ENCODE peak calls at places on chromosomes 16 and 17, in ten cellular contexts. W, G, D, R, J, O, B, X, V and K are unnamed samples.

GRCh38 chr16:10982430-10983174 is 38.2 kb downstream of the CLEC16A start:
- DNase-seq in W (no peak), G (no peak), D (no peak), R (no peak), J (no peak), O (no peak), B (no peak), X (no peak), V (no peak), K (no peak)

GRCh38 chr17:66676421-66676820 is 158.5 kb upstream of the CACNG5 start:
- DNase-seq in W (no peak), G (no peak), D (no peak), R (no peak), J (no peak), O (peak), B (no peak), X (no peak), V (no peak), K (no peak)

GRCh38 chr17:43578699-43579569 is 32.8 kb upstream of the ETV4 start:
- DNase-seq in W (peak), G (no peak), D (no peak), R (peak), J (peak), O (no peak), B (no peak), X (peak), V (peak), K (no peak)

GRCh38 chr16:51155901-51156810 is 5.1 kb upstream of the SALL1 start:
- DNase-seq in W (peak), G (no peak), D (no peak), R (peak), J (peak), O (no peak), B (no peak), X (no peak), V (peak), K (no peak)

GRCh38 chr17:13520899-13521572 is 80.7 kb downstream of the HS3ST3A1 start:
- DNase-seq in W (no peak), G (no peak), D (no peak), R (no peak), J (no peak), O (no peak), B (no peak), X (no peak), V (peak), K (no peak)

GRCh38 chr17:62712011-62712615 is 84.6 kb downstream of the MRC2 start:
- DNase-seq in W (no peak), G (no peak), D (no peak), R (no peak), J (no peak), O (no peak), B (no peak), X (no peak), V (no peak), K (no peak)

GRCh38 chr17:42305543-42306384 is 17.5 kb downstream of the STAT5A start:
- DNase-seq in W (no peak), G (no peak), D (no peak), R (no peak), J (no peak), O (no peak), B (no peak), X (no peak), V (no peak), K (no peak)

GRCh38 chr16:35150805-35151312 is 1691.4 kb downstream of the TP53TG3F start:
- DNase-seq in W (no peak), G (no peak), D (no peak), R (no peak), J (no peak), O (no peak), B (no peak), X (no peak), V (no peak), K (no peak)

GRCh38 chr16:30439720-30440348 is 5.8 kb downstream of the SEPHS2 start:
- DNase-seq in W (no peak), G (no peak), D (no peak), R (no peak), J (no peak), O (no peak), B (peak), X (no peak), V (no peak), K (no peak)

GRCh38 chr16:6967796-6968195 is 364.8 kb upstream of the RBFOX1 start:
- DNase-seq in W (no peak), G (no peak), D (no peak), R (no peak), J (peak), O (no peak), B (no peak), X (no peak), V (no peak), K (no peak)

GRCh38 chr17:39194985-39195524 is 2.4 kb downstream of the CACNB1 start:
- DNase-seq in W (no peak), G (no peak), D (no peak), R (no peak), J (peak), O (no peak), B (no peak), X (no peak), V (no peak), K (no peak)

GRCh38 chr16:56400458-56400857 is 24.9 kb downstream of the AMFR start:
- DNase-seq in W (no peak), G (no peak), D (no peak), R (no peak), J (no peak), O (no peak), B (no peak), X (no peak), V (no peak), K (no peak)

GRCh38 chr17:81000089-81000630 is 8.5 kb downstream of the CHMP6 start:
- DNase-seq in W (no peak), G (no peak), D (no peak), R (no peak), J (no peak), O (no peak), B (no peak), X (no peak), V (no peak), K (no peak)

GRCh38 chr16:55856950-55857349 is 18.2 kb downstream of the CES5A start:
- DNase-seq in W (no peak), G (no peak), D (no peak), R (no peak), J (no peak), O (no peak), B (no peak), X (no peak), V (no peak), K (no peak)

GRCh38 chr17:73240561-73240960 is 21.1 kb downstream of the CPSF4L start:
- DNase-seq in W (no peak), G (no peak), D (no peak), R (no peak), J (no peak), O (no peak), B (no peak), X (no peak), V (no peak), K (no peak)